ENCODE peak calls at places on chromosomes 7 and 10, in ten cellular contexts. I is astrocyte; T is stimulated activated naive CD8-positive, alpha-beta T cell treated with anti-CD3 and anti-CD28 coated beads, Interleukin-15, amount 100 ng/mL, for 72 hours; Z is amniotic stem cell; C is activated naive CD4-positive, alpha-beta T cell; F is fibroblast of mammary gland; B is left colon; E is small intestine; A is colonic mucosa; H is activated CD8-positive, alpha-beta memory T cell treated with anti-CD3 and anti-CD28 coated beads for 24 hours. U is an unnamed sample.

GRCh38 chr7:112182749-112183148 is 23.4 kb downstream of the DOCK4 start:
- DNase-seq in F (no peak), Z (no peak), B (peak), H (no peak), C (no peak), A (no peak), E (no peak), T (no peak), I (no peak), U (peak)

GRCh38 chr10:31207636-31208035 is 111.4 kb upstream of the ZEB1 start:
- DNase-seq in C (no peak), I (peak), T (no peak), F (peak), B (no peak), E (no peak), A (no peak), Z (no peak), H (no peak), U (no peak)

GRCh38 chr10:49644035-49644345 is 30.2 kb downstream of the CHAT start:
- DNase-seq in T (no peak), C (no peak), A (no peak), E (no peak), H (no peak), I (no peak), Z (no peak), F (no peak), B (no peak), U (no peak)

GRCh38 chr7:125279956-125280355 is 350.3 kb upstream of the POT1 start:
- DNase-seq in E (no peak), Z (no peak), F (no peak), H (no peak), C (no peak), B (no peak), I (no peak), T (no peak), A (no peak), U (no peak)

GRCh38 chr7:123154231-123154860 is 45.4 kb downstream of the SLC13A1 start:
- DNase-seq in H (no peak), Z (peak), T (peak), C (no peak), E (peak), F (peak), I (peak), A (peak), B (peak), U (no peak)

GRCh38 chr10:28139138-28139537 is 140.3 kb upstream of the ODAD2 start:
- DNase-seq in C (no peak), B (no peak), E (no peak), A (no peak), Z (no peak), H (no peak), T (no peak), I (peak), F (no peak), U (no peak)

GRCh38 chr7:157757776-157758467 is 421.1 kb downstream of the DNAJB6 start:
- DNase-seq in T (no peak), H (no peak), I (no peak), Z (no peak), F (no peak), E (no peak), B (no peak), C (no peak), A (no peak), U (no peak)

GRCh38 chr10:49179699-49180511 is 8.3 kb downstream of the TMEM273 start:
- DNase-seq in Z (no peak), I (no peak), T (no peak), H (no peak), E (no peak), F (no peak), A (peak), C (no peak), B (no peak), U (no peak)

GRCh38 chr7:4239991-4240812 is 441.9 kb upstream of the FOXK1 start:
- DNase-seq in Z (no peak), B (no peak), F (no peak), H (no peak), I (no peak), E (no peak), A (no peak), C (no peak), T (no peak), U (no peak)

GRCh38 chr10:116029826-116030225 is 243.2 kb downstream of the GFRA1 start:
- DNase-seq in I (no peak), E (no peak), F (no peak), B (no peak), C (no peak), H (no peak), A (no peak), Z (no peak), T (no peak), U (no peak)

GRCh38 chr10:32790483-32790882 is 167.5 kb downstream of the ITGB1 start:
- DNase-seq in E (no peak), C (no peak), A (no peak), I (peak), Z (no peak), B (no peak), F (peak), H (no peak), T (no peak), U (no peak)

GRCh38 chr10:116274141-116274861 is 1.3 kb upstream of the GFRA1 start:
- DNase-seq in B (peak), I (no peak), Z (no peak), H (no peak), C (no peak), A (no peak), E (peak), T (no peak), F (no peak), U (no peak)

GRCh38 chr10:10362780-10363179 is 654.9 kb upstream of the CELF2 start:
- DNase-seq in A (no peak), H (no peak), Z (no peak), T (no peak), B (no peak), E (no peak), I (no peak), F (no peak), C (no peak), U (no peak)

U was measured in posterior cingulate gyrus.